ENCODE peak calls at places on chromosome 14, in four cellular contexts. U, T, R and P are unnamed samples.
A peak's percentile ranks its signal among the peaks of the same experiment; 100 is the strongest.

GRCh38 chr14:74765721-74766120 is 2.6 kb downstream of the YLPM1 start:
- DNase-seq in U (no peak), T (no peak), R (no peak), P (peak; percentile 17)

GRCh38 chr14:105844810-105845724 is 318.7 kb downstream of the TMEM121 start:
- DNase-seq in U (no peak), T (no peak), R (no peak), P (peak; percentile 2)

GRCh38 chr14:22450266-22450665 is 138.8 kb downstream of the DAD1 start:
- DNase-seq in T (no peak), U (no peak), R (no peak), P (no peak)

GRCh38 chr14:50875359-50876090 is 3.7 kb downstream of the ABHD12B start:
- DNase-seq in U (no peak), T (no peak), R (peak; percentile 64), P (peak; percentile 96)

GRCh38 chr14:61564623-61565091 is 130.7 kb upstream of the HIF1A start:
- DNase-seq in U (peak; percentile 76), R (peak; percentile 97), T (no peak), P (no peak)

GRCh38 chr14:75979071-75979571 is 2.7 kb downstream of the TGFB3 start:
- DNase-seq in T (peak; percentile 60), R (peak; percentile 66), U (no peak), P (peak; percentile 36)

GRCh38 chr14:20262642-20263128 is 23.6 kb downstream of the OR11H4 start:
- DNase-seq in T (peak; percentile 60), R (peak; percentile 85), U (peak; percentile 6), P (no peak)

GRCh38 chr14:94540031-94540794 is 21.0 kb upstream of the SERPINA4 start:
- DNase-seq in U (no peak), T (no peak), R (peak; percentile 13), P (no peak)

GRCh38 chr14:51004801-51005526 is 60.7 kb upstream of the PYGL start:
- DNase-seq in R (peak; percentile 69), U (no peak), T (no peak), P (no peak)

GRCh38 chr14:94536836-94537235 is 24.4 kb upstream of the SERPINA4 start:
- DNase-seq in R (peak; percentile 41), T (peak; percentile 93), U (peak; percentile 74), P (peak; percentile 37)

GRCh38 chr14:56964885-56965284 is 154.6 kb upstream of the OTX2 start:
- DNase-seq in U (no peak), T (no peak), R (no peak), P (no peak)

GRCh38 chr14:58693048-58693447 is 55.3 kb downstream of the DACT1 start:
- DNase-seq in U (no peak), R (no peak), T (no peak), P (no peak)

GRCh38 chr14:21100931-21101330 is at the start of gene TMEM253:
- DNase-seq in T (no peak), R (no peak), U (no peak), P (no peak)

GRCh38 chr14:68744613-68745012 is 48.3 kb downstream of the ZFP36L1 start:
- DNase-seq in T (no peak), U (no peak), R (no peak), P (no peak)

GRCh38 chr14:91414475-91415342 is 2.9 kb downstream of the CCDC88C start:
- DNase-seq in R (no peak), T (no peak), U (no peak), P (no peak)

GRCh38 chr14:64801800-64802199 is 77.9 kb downstream of the SPTB start:
- DNase-seq in U (no peak), R (peak; percentile 36), T (peak; percentile 67), P (no peak)

GRCh38 chr14:90409209-90409730 is 12.4 kb downstream of the CALM1 start:
- DNase-seq in R (peak; percentile 95), U (no peak), T (no peak), P (no peak)

GRCh38 chr14:65412881-65413738 is 580 bp downstream of the FUT8 start:
- DNase-seq in U (no peak), T (peak; percentile 92), R (peak; percentile 93), P (peak; percentile 86)

GRCh38 chr14:102560436-102561261 is 31.8 kb upstream of the RCOR1 start:
- DNase-seq in T (peak; percentile 71), R (no peak), U (no peak), P (peak; percentile 73)

GRCh38 chr14:68631691-68632590 is 160.9 kb downstream of the ZFP36L1 start:
- DNase-seq in U (no peak), R (no peak), T (no peak), P (no peak)

GRCh38 chr14:90905531-90905930 is 89.3 kb upstream of the TTC7B start:
- DNase-seq in T (no peak), R (no peak), U (no peak), P (peak; percentile 9)

GRCh38 chr14:101400815-101401214 is 160.5 kb upstream of the DIO3 start:
- DNase-seq in U (no peak), R (peak; percentile 65), T (no peak), P (no peak)

GRCh38 chr14:50542941-50543418 is 10.6 kb upstream of the MAP4K5 start:
- DNase-seq in U (peak; percentile 51), R (peak; percentile 75), T (peak; percentile 84), P (peak; percentile 70)

GRCh38 chr14:98462908-98463307 is 809.1 kb downstream of the BCL11B start:
- DNase-seq in R (no peak), T (no peak), U (no peak), P (no peak)

DNA sequence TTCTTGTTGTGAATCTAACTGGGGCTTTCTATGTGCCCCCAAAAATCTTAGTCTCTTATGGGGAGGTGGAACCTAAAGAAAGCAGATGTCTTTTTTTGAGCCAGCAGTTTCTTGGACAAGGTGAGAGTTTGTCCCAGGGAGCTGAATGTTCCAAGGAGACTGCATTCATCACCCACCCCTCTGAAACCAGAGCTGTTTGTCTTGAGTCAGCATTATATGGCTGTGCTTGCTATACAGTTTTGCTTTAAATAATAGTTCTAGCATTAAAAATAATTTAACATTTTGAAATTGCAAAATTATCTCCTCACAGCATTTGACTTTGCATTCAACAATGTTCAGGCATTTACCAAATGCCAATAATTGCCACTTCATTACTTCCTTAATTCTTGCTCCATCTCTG is 813.3 kb downstream of the BCL11B start:
- DNase-seq in R (no peak), T (no peak), U (no peak), P (no peak)
- H3K9me2 ChIP-seq in R (no peaks in the 10 kb centered on the region), T (no peaks in the 10 kb centered on the region), U (no peaks in the 10 kb centered on the region), P (no peaks in the 10 kb centered on the region)

DNA sequence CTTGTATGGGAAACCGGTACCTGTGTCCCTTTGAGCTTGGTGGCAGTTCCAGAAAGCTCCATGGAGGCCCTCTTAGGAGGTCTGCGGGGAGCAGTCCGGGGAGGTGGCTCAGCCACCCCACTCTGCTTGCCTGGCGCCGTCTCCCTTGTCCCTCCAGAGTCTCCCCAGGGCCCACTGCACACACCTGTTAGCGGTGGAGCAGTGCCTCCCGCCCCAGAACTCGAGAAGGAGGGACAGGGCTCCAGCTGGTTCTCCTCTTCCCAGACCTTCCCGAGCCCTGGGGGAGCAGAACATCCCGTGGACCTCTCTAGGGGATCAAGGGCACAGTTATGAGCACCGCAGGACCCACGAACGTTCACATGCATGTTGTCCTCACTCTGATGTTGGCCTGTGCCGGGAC is 10.8 kb downstream of the ASPG start:
- DNase-seq in U (no peak), T (no peak), R (no peak), P (no peak)
- H3K9me2 ChIP-seq in U (no peaks in the 10 kb centered on the region), T (no peaks in the 10 kb centered on the region), R (no peaks in the 10 kb centered on the region), P (no peaks in the 10 kb centered on the region)

DNA sequence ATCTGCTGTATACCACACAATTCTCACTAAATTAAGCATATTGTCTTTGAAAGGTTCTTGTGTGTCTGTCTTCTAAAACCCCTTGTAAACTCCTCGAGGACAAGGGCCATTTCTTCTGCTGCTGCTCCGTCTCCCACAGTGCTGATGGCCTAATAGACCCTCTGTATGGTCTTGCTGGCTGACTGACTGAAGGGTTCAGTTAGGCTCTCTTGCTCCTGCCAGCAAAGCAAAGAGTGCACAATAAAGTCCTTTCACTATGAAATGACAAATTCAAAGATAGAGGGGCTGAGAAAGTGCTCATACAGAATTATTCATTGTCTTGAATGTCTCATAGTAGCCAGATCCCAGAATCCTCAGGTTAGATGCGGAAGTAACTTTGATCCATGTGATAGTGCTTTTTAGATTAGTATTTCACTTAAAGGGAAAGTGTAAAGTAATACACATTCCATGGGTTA is 14.3 kb upstream of the RIOX1 start:
- DNase-seq in U (no peak), T (no peak), R (no peak), P (no peak)
- H3K9me2 ChIP-seq in U (no peaks in the 10 kb centered on the region), T (no peaks in the 10 kb centered on the region), R (no peaks in the 10 kb centered on the region), P (no peaks in the 10 kb centered on the region)

DNA sequence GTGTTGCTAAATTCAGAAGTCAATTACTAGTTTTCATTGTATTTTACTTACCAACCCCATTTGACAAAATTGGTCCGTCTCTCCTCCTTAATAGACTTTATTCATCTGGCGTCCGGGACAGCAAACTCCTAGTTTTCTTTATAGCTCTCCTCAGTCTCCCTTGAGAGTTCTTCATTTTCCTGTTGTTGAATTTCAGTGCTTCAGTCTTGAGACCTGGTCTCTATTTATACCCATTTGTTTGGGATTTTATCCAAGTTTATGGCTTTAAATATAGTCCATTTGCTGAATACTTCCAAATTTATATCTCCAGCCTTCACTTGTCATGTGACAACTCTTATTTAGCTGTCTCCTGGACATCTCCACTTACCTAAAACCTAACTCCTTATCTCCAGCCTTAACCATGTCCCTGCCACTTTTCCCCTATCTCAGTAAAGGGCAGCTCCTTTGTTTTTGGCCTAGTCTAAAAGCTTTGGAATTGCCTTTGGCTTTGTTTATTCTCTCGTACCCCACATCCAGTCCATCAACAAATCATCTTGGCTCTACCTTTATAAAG is 23.5 kb downstream of the KTN1 start:
- DNase-seq in U (no peak), R (no peak), T (no peak), P (no peak)
- H3K9me2 ChIP-seq in U (no peaks in the 10 kb centered on the region), R (no peaks in the 10 kb centered on the region), T (no peaks in the 10 kb centered on the region), P (no peaks in the 10 kb centered on the region)

GRCh38 chr14:34203271-34203722 is 252.4 kb upstream of the EGLN3 start:
- DNase-seq in R (peak; percentile 81), U (no peak), T (no peak), P (no peak)

GRCh38 chr14:34199585-34199984 is 248.7 kb upstream of the EGLN3 start:
- DNase-seq in R (peak; percentile 97), T (no peak), U (no peak), P (no peak)

GRCh38 chr14:34201909-34202622 is 251.2 kb upstream of the EGLN3 start:
- DNase-seq in T (no peak), R (peak; percentile 37), U (no peak), P (no peak)

DNA sequence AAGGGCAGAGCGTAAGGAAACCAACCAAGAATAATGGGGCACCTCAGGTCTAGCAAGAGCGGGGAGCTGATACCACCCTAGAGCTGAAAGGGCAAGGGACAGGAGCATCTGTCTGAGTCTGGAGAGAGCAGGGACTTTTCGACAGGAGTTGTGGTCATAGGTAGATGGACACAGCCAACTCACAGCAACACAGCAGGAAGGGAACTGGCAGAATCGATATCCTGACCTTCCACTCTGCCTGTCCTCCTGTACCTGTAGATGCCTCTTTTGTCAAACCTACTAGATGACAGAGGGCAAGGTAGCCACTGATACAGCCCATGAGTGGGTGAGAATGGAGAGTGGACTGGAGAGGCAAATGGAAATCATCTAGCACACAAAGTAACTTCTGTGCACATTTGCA is 247.2 kb upstream of the EGLN3 start:
- DNase-seq in U (no peak), R (no peak), T (no peak), P (no peak)
- H3K9me2 ChIP-seq in U (no peaks in the 10 kb centered on the region), R (no peaks in the 10 kb centered on the region), T (no peaks in the 10 kb centered on the region), P (no peaks in the 10 kb centered on the region)

DNA sequence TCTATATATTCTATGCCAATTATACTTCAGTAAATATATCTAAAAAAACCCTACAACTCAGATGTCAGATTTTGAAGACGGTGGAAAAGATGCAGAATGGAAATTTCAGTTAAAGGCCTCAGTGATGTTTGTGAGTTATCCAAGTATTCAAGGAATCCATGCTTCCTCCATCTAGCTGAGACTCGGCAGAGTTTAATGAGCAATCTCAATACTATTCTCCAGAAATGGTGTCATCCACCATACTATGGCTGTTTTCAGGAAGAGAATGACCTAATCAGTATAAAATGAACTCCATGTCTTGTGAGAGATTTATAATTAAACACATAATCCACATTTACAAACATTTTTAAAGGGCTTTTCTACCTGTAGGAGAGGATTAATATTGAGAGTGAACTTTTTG is 66.0 kb downstream of the KLHL28 start:
- DNase-seq in T (no peak), R (peak; percentile 93), U (no peak), P (no peak)
- H3K9me2 ChIP-seq in T (no peaks in the 10 kb centered on the region), R (no peaks in the 10 kb centered on the region), U (no peaks in the 10 kb centered on the region), P (no peaks in the 10 kb centered on the region)